ENCODE peak calls at places on chromosomes 7 and 10, in eight cellular contexts. R is SK-N-SH, A is endothelial cell of umbilical vein, N is K562, C is GM23338, P is HCT116, B is spleen, K is upper lobe of left lung. H is an unnamed sample.

GRCh38 chr10:68154211-68154497 is 44.9 kb downstream of the MYPN start:
- DNase-seq in R (peak; percentile 52), A (no peak), N (no peak), C (peak; percentile 57), P (no peak), B (peak; percentile 80), K (peak; percentile 43), H (no peak)

GRCh38 chr7:26443006-26443405 is 151.3 kb downstream of the SNX10 start:
- DNase-seq in R (no peak), A (no peak), N (peak; percentile 30), C (no peak), P (no peak), B (no peak), K (no peak), H (no peak)

GRCh38 chr7:157566631-157567006 is 229.8 kb downstream of the DNAJB6 start:
- DNase-seq in R (no peak), A (no peak), N (no peak), C (no peak), P (no peak), B (peak; percentile 69), K (no peak), H (no peak)

GRCh38 chr10:92734288-92734687 is 44.5 kb downstream of the HHEX start:
- DNase-seq in R (no peak), A (no peak), N (no peak), C (no peak), P (no peak), B (no peak), K (no peak), H (no peak)

GRCh38 chr7:36129048-36129534 is 24.0 kb upstream of the EEPD1 start:
- DNase-seq in R (no peak), A (no peak), N (no peak), C (no peak), P (no peak), B (no peak), K (peak; percentile 39), H (no peak)

GRCh38 chr10:49837096-49837495 is 75.0 kb upstream of the OGDHL start:
- DNase-seq in R (no peak), A (no peak), N (no peak), C (no peak), P (no peak), B (no peak), K (no peak), H (no peak)

GRCh38 chr10:125084191-125085186 is 75.9 kb downstream of the CTBP2 start:
- DNase-seq in R (peak; percentile 39), A (peak; percentile 93), N (peak; percentile 11), C (peak; percentile 68), P (peak; percentile 85), B (peak; percentile 85), K (no peak), H (no peak)

GRCh38 chr7:72405389-72405788 is 6.7 kb downstream of the CALN1 start:
- DNase-seq in R (no peak), A (no peak), N (no peak), C (no peak), P (no peak), B (no peak), K (no peak), H (peak; percentile 12)

GRCh38 chr10:61613665-61614064 is 49.1 kb upstream of the CABCOCO1 start:
- DNase-seq in R (no peak), A (no peak), N (no peak), C (no peak), P (no peak), B (no peak), K (no peak), H (no peak)

GRCh38 chr10:91197044-91197651 is 23.3 kb upstream of the PCGF5 start:
- DNase-seq in R (no peak), A (no peak), N (no peak), C (no peak), P (no peak), B (no peak), K (no peak), H (no peak)

GRCh38 chr10:91200314-91201212 is 19.9 kb upstream of the PCGF5 start:
- DNase-seq in R (no peak), A (no peak), N (no peak), C (no peak), P (no peak), B (no peak), K (no peak), H (no peak)

GRCh38 chr10:91196268-91197043 is 24.0 kb upstream of the PCGF5 start:
- DNase-seq in R (no peak), A (no peak), N (no peak), C (no peak), P (no peak), B (no peak), K (no peak), H (no peak)

GRCh38 chr10:91201213-91201996 is 19.1 kb upstream of the PCGF5 start:
- DNase-seq in R (no peak), A (no peak), N (no peak), C (no peak), P (no peak), B (no peak), K (no peak), H (no peak)

GRCh38 chr10:91198781-91199180 is 21.7 kb upstream of the PCGF5 start:
- DNase-seq in R (no peak), A (no peak), N (no peak), C (no peak), P (no peak), B (no peak), K (no peak), H (peak; percentile 55)
- TF ChIP-seq POLR2AphosphoS5 in R (no peak), A (no peak), N (no peak), C (no peak), P (no peak), B (no peak), K (peak; percentile 45), H (no peak)

DNA sequence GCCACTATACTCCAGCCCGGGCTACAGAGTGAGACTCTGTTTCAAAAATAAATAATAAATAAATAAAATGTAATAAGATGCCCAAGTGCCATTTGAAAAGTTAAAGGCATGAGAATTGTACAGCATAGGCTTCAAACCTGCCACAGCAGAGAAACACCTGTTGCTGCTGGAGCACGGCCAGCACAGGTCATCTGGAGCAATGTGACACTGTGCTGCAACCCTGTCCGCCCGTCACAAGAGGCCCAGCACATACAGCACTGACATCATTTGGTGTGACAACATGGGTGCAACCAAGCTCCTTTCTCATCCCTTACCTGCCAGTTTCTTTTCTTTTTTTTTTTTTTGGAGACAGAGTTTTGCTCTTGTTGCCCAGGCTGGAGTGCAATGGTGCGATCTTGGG is 1.3 kb downstream of the RFC2 start:
- DNase-seq in R (no peak), A (no peak), N (no peak), C (no peak), P (no peak), B (no peak), K (no peak), H (peak; percentile 23)
- H3K4me3 ChIP-seq in R (peak overlapping the region; percentile 82), A (no peak overlapping the region), N (peak overlapping the region; percentile 98), C (peak overlapping the region; percentile 96), P (peak overlapping the region; percentile 92), B (no peak overlapping the region), K (no peak overlapping the region), H (peak overlapping the region; percentile 92)

GRCh38 chr7:2029936-2030335 is 202.8 kb downstream of the MAD1L1 start:
- DNase-seq in R (peak; percentile 15), A (no peak), N (no peak), C (no peak), P (no peak), B (peak; percentile 62), K (peak; percentile 75), H (no peak)

GRCh38 chr7:2031496-2031895 is 201.2 kb downstream of the MAD1L1 start:
- DNase-seq in R (peak; percentile 41), A (no peak), N (no peak), C (no peak), P (no peak), B (peak; percentile 74), K (peak; percentile 61), H (no peak)

GRCh38 chr7:2030475-2031456 is 202.0 kb downstream of the MAD1L1 start:
- DNase-seq in R (peak; percentile 39), A (no peak), N (no peak), C (no peak), P (no peak), B (peak; percentile 79), K (no peak), H (no peak)

GRCh38 chr7:2028733-2029132 is 204.0 kb downstream of the MAD1L1 start:
- DNase-seq in R (peak; percentile 15), A (no peak), N (no peak), C (no peak), P (no peak), B (peak; percentile 28), K (no peak), H (no peak)

GRCh38 chr7:2029211-2029905 is 203.4 kb downstream of the MAD1L1 start:
- DNase-seq in R (no peak), A (no peak), N (no peak), C (no peak), P (no peak), B (peak; percentile 49), K (no peak), H (no peak)
- TF ChIP-seq POLR2AphosphoS5 in R (no peak), A (no peak), N (no peak), C (no peak), P (no peak), B (no peak), K (no peak), H (no peak)

GRCh38 chr7:47327698-47328391 is 254.1 kb downstream of the TNS3 start:
- DNase-seq in R (peak; percentile 62), A (peak; percentile 48), N (no peak), C (peak; percentile 92), P (no peak), B (no peak), K (peak; percentile 93), H (no peak)

GRCh38 chr7:47329320-47329926 is 252.5 kb downstream of the TNS3 start:
- DNase-seq in R (no peak), A (no peak), N (no peak), C (no peak), P (no peak), B (peak; percentile 85), K (peak; percentile 73), H (no peak)

GRCh38 chr7:47327306-47327697 is 254.6 kb downstream of the TNS3 start:
- DNase-seq in R (peak; percentile 64), A (no peak), N (no peak), C (no peak), P (no peak), B (no peak), K (peak; percentile 29), H (no peak)

GRCh38 chr7:47330026-47330425 is 251.9 kb downstream of the TNS3 start:
- DNase-seq in R (no peak), A (no peak), N (no peak), C (no peak), P (no peak), B (no peak), K (peak; percentile 15), H (no peak)

DNA sequence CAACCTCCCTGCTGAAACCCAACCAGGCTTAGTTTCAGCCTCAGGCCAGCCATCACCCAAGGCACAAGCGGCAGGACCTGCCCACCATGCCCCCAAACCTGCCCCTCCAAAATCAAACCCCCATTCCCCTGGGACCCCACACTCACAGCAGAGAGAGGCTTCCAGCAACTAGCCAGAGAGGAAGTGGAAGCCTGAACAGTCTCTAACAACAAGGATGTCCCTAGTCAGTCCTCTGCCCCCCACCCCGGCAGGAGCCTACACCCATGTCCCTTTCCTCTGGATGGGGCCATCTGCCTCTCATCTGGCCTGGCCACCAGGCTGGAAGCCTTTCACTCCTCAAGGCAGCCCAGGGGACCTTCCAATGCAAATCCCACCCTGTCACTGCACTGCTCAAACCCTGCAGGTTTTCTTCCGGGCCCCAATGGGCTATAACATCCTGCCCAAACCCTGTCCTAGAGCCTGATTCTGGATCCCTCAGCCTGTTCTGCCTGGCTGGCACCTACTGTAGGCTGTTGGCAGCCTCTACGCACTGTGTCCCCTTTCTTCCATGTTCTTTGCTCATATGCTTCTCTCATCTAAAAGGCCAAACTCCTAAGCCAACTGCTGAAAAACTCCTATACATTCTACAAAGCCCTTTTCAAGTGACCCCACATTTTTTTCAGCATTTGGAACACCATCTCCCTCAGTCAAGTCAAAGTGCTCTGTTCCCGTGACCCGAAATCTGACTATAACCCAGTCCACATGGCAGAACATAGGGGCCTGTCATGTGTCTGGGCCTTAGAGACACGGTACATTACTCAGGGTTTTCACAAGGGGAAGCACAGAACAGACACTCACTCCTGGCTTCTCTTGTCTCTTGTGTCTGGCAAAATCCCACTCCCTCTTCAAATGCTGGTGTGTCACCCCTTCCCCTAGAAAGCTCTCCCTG is 253.3 kb downstream of the TNS3 start:
- DNase-seq in R (no peak), A (no peak), N (no peak), C (no peak), P (no peak), B (no peak), K (no peak), H (no peak)
- H3K4me3 ChIP-seq in R (no peak overlapping the region), A (no peak overlapping the region), N (no peak overlapping the region), C (peak overlapping the region; percentile 53), P (no peak overlapping the region), B (no peak overlapping the region), K (no peak overlapping the region), H (no peak overlapping the region)